ENCODE peak calls at places on chromosomes 7 and 10, in five cellular contexts. R is GM12878, F is uterus, Q is right lobe of liver, B is thyroid gland. H is an unnamed sample. For H3K4me1, the result is how much of the 10 kb centered on the place peaks cover.

GRCh38 chr10:101903827-101904520 is 60.4 kb upstream of the KCNIP2 start:
- DNase-seq in B (no peak), Q (no peak), R (peak), F (no peak), H (peak)

GRCh38 chr10:32159264-32159663 is 103.0 kb upstream of the KIF5B start:
- DNase-seq in F (no peak), B (no peak), Q (no peak), R (no peak), H (no peak)

GRCh38 chr10:112241651-112242341 is 41.4 kb upstream of the TECTB start:
- DNase-seq in F (no peak), B (no peak), R (no peak), Q (no peak), H (no peak)

GRCh38 chr7:158252837-158253669 is 334.6 kb downstream of the PTPRN2 start:
- DNase-seq in R (no peak), B (peak), F (no peak), Q (no peak), H (peak)

GRCh38 chr10:18005781-18006456 is 54.2 kb downstream of the SLC39A12 start:
- DNase-seq in R (no peak), Q (no peak), F (no peak), B (peak), H (no peak)

GRCh38 chr7:114051871-114052324 is 133.1 kb upstream of the PPP1R3A start:
- DNase-seq in F (no peak), B (no peak), Q (no peak), R (peak), H (no peak)

GRCh38 chr7:157827045-157827862 is 490.4 kb downstream of the DNAJB6 start:
- DNase-seq in F (no peak), Q (no peak), B (no peak), R (no peak), H (no peak)

GRCh38 chr10:12337973-12338372 is 11.4 kb upstream of the CAMK1D start:
- DNase-seq in R (no peak), F (no peak), B (no peak), Q (no peak), H (no peak)

GRCh38 chr7:155513543-155514285 is 32.6 kb downstream of the CNPY1 start:
- DNase-seq in R (no peak), Q (no peak), F (no peak), B (no peak), H (no peak)

GRCh38 chr10:82969405-82969804 is 1094.4 kb downstream of the NRG3 start:
- DNase-seq in R (no peak), Q (no peak), F (no peak), B (no peak), H (no peak)

GRCh38 chr7:11951909-11952308 is 119.9 kb upstream of the THSD7A start:
- DNase-seq in R (no peak), Q (no peak), F (no peak), B (no peak), H (no peak)

GRCh38 chr7:8360564-8361153 is 72.8 kb upstream of the NXPH1 start:
- DNase-seq in Q (no peak), R (no peak), B (no peak), F (no peak), H (no peak)

GRCh38 chr7:47792521-47793121 is 155.6 kb downstream of the PKD1L1 start:
- DNase-seq in Q (no peak), F (no peak), R (no peak), B (no peak), H (no peak)

GRCh38 chr10:58179238-58179637 is 88.5 kb downstream of the IPMK start:
- DNase-seq in B (no peak), R (no peak), F (no peak), Q (no peak), H (no peak)

GRCh38 chr7:111910656-111911055 is 295.5 kb downstream of the DOCK4 start:
- DNase-seq in Q (no peak), B (no peak), R (no peak), F (no peak), H (no peak)

GRCh38 chr7:139895141-139895829 is 66.2 kb downstream of the TBXAS1 start:
- DNase-seq in F (no peak), Q (no peak), R (no peak), B (no peak), H (no peak)

GRCh38 chr7:154911862-154912261 is 91.1 kb downstream of the PAXIP1 start:
- DNase-seq in R (no peak), F (no peak), B (no peak), Q (no peak), H (no peak)

GRCh38 chr7:30740417-30741181 is 11.3 kb upstream of the INMT start:
- DNase-seq in R (no peak), Q (peak), F (peak), B (peak), H (peak)

GRCh38 chr7:24025765-24026164 is 258.2 kb upstream of the NPY start:
- DNase-seq in R (no peak), Q (no peak), B (no peak), F (no peak), H (no peak)

GRCh38 chr7:18597759-18598158 is 102.2 kb downstream of the HDAC9 start:
- DNase-seq in Q (no peak), R (no peak), B (no peak), F (no peak), H (no peak)

GRCh38 chr7:6395898-6396582 is 51.7 kb downstream of the DAGLB start:
- DNase-seq in Q (no peak), B (peak), F (no peak), R (no peak), H (no peak)

GRCh38 chr7:106766551-106766950 is 98.5 kb upstream of the PIK3CG start:
- DNase-seq in Q (no peak), B (no peak), F (no peak), R (no peak), H (no peak)

GRCh38 chr7:76054129-76055120 is 6.5 kb downstream of the MDH2 start:
- DNase-seq in F (no peak), Q (no peak), R (no peak), B (no peak), H (peak)

GRCh38 chr10:58641708-58642107 is 129.0 kb downstream of the BICC1 start:
- DNase-seq in Q (no peak), B (no peak), R (no peak), F (no peak), H (no peak)

GRCh38 chr10:108631332-108631731 is 1292.0 kb downstream of the XPNPEP1 start:
- DNase-seq in Q (no peak), F (no peak), B (no peak), R (peak), H (no peak)

GRCh38 chr10:23886355-23886754 is 322.6 kb upstream of the KIAA1217 start:
- DNase-seq in R (no peak), F (no peak), Q (no peak), B (peak), H (no peak)

GRCh38 chr10:90858489-90858968 is 690 bp upstream of the HTR7 start:
- DNase-seq in R (no peak), B (no peak), F (no peak), Q (no peak), H (no peak)

GRCh38 chr10:90856261-90856660 is 1.6 kb downstream of the HTR7 start:
- DNase-seq in B (no peak), F (no peak), Q (no peak), R (no peak), H (no peak)

GRCh38 chr10:90857635-90858488 is at the start of gene HTR7:
- DNase-seq in Q (peak), F (peak), R (no peak), B (peak), H (peak)

GRCh38 chr10:90856964-90857634 is 740 bp downstream of the HTR7 start:
- DNase-seq in B (no peak), R (no peak), F (peak), Q (peak), H (peak)

DNA sequence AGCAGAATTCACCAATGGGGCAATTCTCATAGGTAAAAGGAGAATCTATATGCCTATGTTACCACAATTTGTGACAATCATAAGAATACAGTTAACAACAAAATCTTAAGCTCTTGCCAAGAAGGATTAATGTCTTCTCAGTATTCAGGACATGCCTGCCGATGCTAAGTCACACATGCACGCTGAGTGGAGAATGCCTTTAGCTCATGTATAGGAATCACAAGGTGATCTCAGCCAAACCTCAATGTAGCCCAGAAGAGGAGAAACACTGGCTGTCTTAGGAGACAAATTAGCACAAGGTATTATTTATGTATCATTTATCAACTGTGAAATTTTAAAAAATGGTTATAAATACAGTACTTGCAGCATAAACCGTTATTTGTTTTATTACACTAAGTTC is 2.7 kb downstream of the HTR7 start:
- DNase-seq in Q (no peak), R (no peak), F (no peak), B (no peak), H (no peak)
- H3K4me3 ChIP-seq in Q (no peak), R (no peak), F (no peak), B (no peak), H (no peak)

GRCh38 chr7:99396914-99397631 is 11.3 kb downstream of the PDAP1 start:
- DNase-seq in Q (no peak), F (no peak), B (no peak), R (no peak), H (no peak)
- TF ChIP-seq POLR2A in Q (no peak), F (no peak), B (no peak), R (peak), H (no peak)

GRCh38 chr10:96586419-96587254 is at the start of gene TM9SF3:
- DNase-seq in R (no peak), B (peak), Q (peak), F (peak), H (peak)

GRCh38 chr10:96587255-96588059 is 645 bp upstream of the TM9SF3 start:
- DNase-seq in Q (peak), R (no peak), B (peak), F (peak), H (peak)

GRCh38 chr10:96584035-96584434 is 2.8 kb downstream of the TM9SF3 start:
- DNase-seq in R (no peak), B (no peak), Q (no peak), F (no peak), H (no peak)

GRCh38 chr10:96584474-96584873 is 2.3 kb downstream of the TM9SF3 start:
- DNase-seq in Q (no peak), R (no peak), B (no peak), F (no peak), H (no peak)

GRCh38 chr10:96585726-96586418 is 940 bp downstream of the TM9SF3 start:
- DNase-seq in R (no peak), F (no peak), B (no peak), Q (no peak), H (no peak)
- H3K4me1 ChIP-seq in R (under half), F (under half), B (under half), Q (under half), H (under half)

DNA sequence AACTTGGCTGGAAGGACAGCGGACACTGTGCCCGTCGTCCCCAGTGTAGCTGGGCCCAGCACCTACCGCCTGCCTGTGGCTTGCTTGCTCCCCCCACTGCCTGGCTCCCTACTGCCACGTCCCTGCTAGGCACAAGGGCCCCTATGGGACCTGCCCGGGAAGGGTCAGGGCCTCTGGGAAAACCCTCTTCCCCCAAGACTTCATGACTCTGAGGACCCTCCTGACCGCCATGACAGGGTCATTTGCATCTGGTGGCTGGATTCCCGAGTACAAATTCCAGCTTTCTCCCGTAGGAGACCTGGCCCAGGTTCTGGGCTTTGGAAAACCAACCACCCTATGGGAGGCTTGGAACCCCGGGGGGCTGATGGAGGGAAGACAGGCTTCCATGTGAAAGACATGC is 1.4 kb upstream of the MMD2 start:
- DNase-seq in R (no peak), B (no peak), Q (no peak), F (no peak), H (no peak)
- H3K4me3 ChIP-seq in R (no peak), B (no peak), Q (no peak), F (no peak), H (no peak)

GRCh38 chr10:98010939-98011685 is 19.3 kb downstream of the CRTAC1 start:
- DNase-seq in R (no peak), Q (no peak), F (no peak), B (no peak), H (no peak)
- TF ChIP-seq POLR2A in R (no peak), Q (no peak), F (no peak), B (no peak), H (no peak)

H was measured in upper lobe of left lung.